ENCODE peak calls at places on chromosomes 6 and 20, in nine cellular contexts. E, L, F, V, K, Z, Y, X and M are unnamed samples.
A peak's percentile ranks its signal among the peaks of the same experiment; 100 is the strongest.

GRCh38 chr6:75205776-75206334 is at the start of gene COL12A1:
- DNase-seq in E (peak; percentile 99), Y (peak; percentile 95), F (no peak), X (no peak), V (peak; percentile 100), L (peak; percentile 7), K (peak; percentile 93), Z (peak; percentile 90), M (peak; percentile 99)

GRCh38 chr20:48797275-48797825 is 30.4 kb downstream of the PREX1 start:
- DNase-seq in E (no peak), L (no peak), K (no peak), X (no peak), F (no peak), V (no peak), Y (no peak), Z (no peak), M (no peak)

GRCh38 chr6:28586273-28586672 is 60.6 kb downstream of the GPX5 start:
- DNase-seq in E (no peak), V (no peak), F (no peak), L (no peak), Y (peak; percentile 44), X (no peak), K (peak; percentile 8), Z (peak; percentile 46), M (no peak)

GRCh38 chr6:168880271-168880670 is 373.4 kb downstream of the THBS2 start:
- DNase-seq in V (no peak), L (no peak), Y (no peak), Z (no peak), F (no peak), K (no peak), E (no peak), X (no peak), M (no peak)

GRCh38 chr6:83429857-83430605 is 820 bp downstream of the ME1 start:
- DNase-seq in E (peak; percentile 14), F (no peak), Y (peak; percentile 69), L (no peak), K (peak; percentile 48), V (peak; percentile 36), Z (peak; percentile 35), X (no peak), M (peak; percentile 39)

GRCh38 chr6:168433898-168434297 is 7.1 kb upstream of the SMOC2 start:
- DNase-seq in F (no peak), E (no peak), X (no peak), V (no peak), Z (no peak), L (no peak), K (no peak), Y (no peak), M (no peak)

GRCh38 chr6:137641474-137642077 is 147.4 kb upstream of the OLIG3 start:
- DNase-seq in Y (peak; percentile 65), L (peak; percentile 50), V (peak; percentile 77), K (peak; percentile 70), E (peak; percentile 64), F (peak; percentile 49), Z (peak; percentile 74), X (peak; percentile 19), M (peak; percentile 58)

GRCh38 chr6:11761744-11762620 is 16.6 kb downstream of the ADTRP start:
- DNase-seq in X (no peak), F (no peak), K (peak; percentile 50), V (no peak), L (no peak), E (no peak), Y (no peak), Z (no peak), M (no peak)

GRCh38 chr6:89605861-89606260 is 32.7 kb downstream of the LYRM2 start:
- DNase-seq in V (no peak), K (no peak), E (no peak), Z (no peak), L (no peak), Y (no peak), F (no peak), X (no peak), M (no peak)

GRCh38 chr6:29696147-29697129 is 15.5 kb upstream of the ZFP57 start:
- DNase-seq in V (peak; percentile 50), F (no peak), Z (peak; percentile 55), K (peak; percentile 24), L (no peak), E (peak; percentile 16), X (no peak), Y (peak; percentile 21), M (no peak)

GRCh38 chr20:62797671-62798532 is 1.6 kb downstream of the MRGBP start:
- DNase-seq in X (no peak), L (no peak), Y (no peak), E (no peak), K (no peak), V (no peak), Z (no peak), F (no peak), M (no peak)

GRCh38 chr20:286508-286907 is 4.0 kb downstream of the C20orf96 start:
- DNase-seq in Y (no peak), X (no peak), E (no peak), L (no peak), F (no peak), Z (no peak), K (no peak), V (no peak), M (no peak)

GRCh38 chr6:4896401-4896800 is 107.4 kb downstream of the RPP40 start:
- DNase-seq in Z (no peak), X (no peak), E (no peak), Y (no peak), V (no peak), F (no peak), L (no peak), K (no peak), M (no peak)

GRCh38 chr6:13451181-13451700 is 36.2 kb downstream of the GFOD1 start:
- DNase-seq in E (no peak), Z (no peak), V (no peak), Y (no peak), K (no peak), L (no peak), F (no peak), X (no peak), M (no peak)

GRCh38 chr20:40741507-40742106 is 52.6 kb upstream of the MAFB start:
- DNase-seq in K (peak; percentile 38), X (no peak), L (peak; percentile 7), Z (peak; percentile 67), V (peak; percentile 63), E (peak; percentile 23), F (peak; percentile 14), Y (peak; percentile 49), M (no peak)

GRCh38 chr6:161169690-161170089 is 104.2 kb downstream of the AGPAT4 start:
- DNase-seq in E (peak; percentile 39), L (no peak), Z (peak; percentile 31), K (peak; percentile 21), F (no peak), Y (peak; percentile 54), V (peak; percentile 92), X (no peak), M (peak; percentile 67)

GRCh38 chr6:48664850-48665249 is 553.9 kb upstream of the PTCHD4 start:
- DNase-seq in L (no peak), F (no peak), Z (no peak), K (no peak), V (peak; percentile 28), E (peak; percentile 35), Y (no peak), X (no peak), M (peak; percentile 74)

GRCh38 chr20:35510946-35511735 is 18.3 kb downstream of the C20orf173 start:
- DNase-seq in K (no peak), X (no peak), E (no peak), Z (no peak), L (no peak), F (no peak), V (no peak), Y (no peak), M (no peak)

GRCh38 chr20:2946988-2947961 is 74.0 kb downstream of the PTPRA start:
- DNase-seq in Y (no peak), L (no peak), E (no peak), F (no peak), K (no peak), X (no peak), Z (no peak), V (peak; percentile 81), M (no peak)

GRCh38 chr6:12014027-12014872 is 2.1 kb downstream of the HIVEP1 start:
- DNase-seq in X (no peak), Z (no peak), V (peak; percentile 94), L (no peak), Y (peak; percentile 82), K (no peak), E (peak; percentile 87), F (no peak), M (no peak)

GRCh38 chr6:30508890-30509736 is 19.8 kb downstream of the HLA-E start:
- DNase-seq in Z (no peak), V (peak; percentile 66), K (no peak), Y (peak; percentile 48), F (no peak), E (peak; percentile 36), L (no peak), X (no peak), M (peak; percentile 34)

GRCh38 chr6:1686117-1687098 is 76.7 kb downstream of the FOXC1 start:
- DNase-seq in X (no peak), Y (peak; percentile 98), V (peak; percentile 98), F (no peak), Z (peak; percentile 87), L (no peak), K (no peak), E (peak; percentile 98), M (peak; percentile 85)

GRCh38 chr20:63979549-63980316 is at the start of gene SAMD10:
- DNase-seq in Z (no peak), F (peak; percentile 80), Y (no peak), K (peak; percentile 51), L (peak; percentile 89), V (peak; percentile 36), E (no peak), X (peak; percentile 30), M (no peak)

GRCh38 chr6:10382322-10382721 is 32.6 kb downstream of the TFAP2A start:
- DNase-seq in Y (no peak), L (no peak), K (no peak), Z (no peak), E (no peak), F (no peak), V (no peak), X (no peak), M (no peak)

GRCh38 chr6:170289108-170289931 is 1.6 kb downstream of the DLL1 start:
- DNase-seq in V (no peak), K (no peak), L (no peak), Y (no peak), E (no peak), F (no peak), Z (no peak), X (no peak), M (no peak)

GRCh38 chr20:10621159-10621558 is 52.6 kb downstream of the JAG1 start:
- DNase-seq in Z (no peak), Y (no peak), F (no peak), X (no peak), K (no peak), V (no peak), E (no peak), L (no peak), M (no peak)

GRCh38 chr20:54173653-54174451 is at the start of gene CYP24A1:
- DNase-seq in F (no peak), Z (peak; percentile 66), V (no peak), K (no peak), X (no peak), E (no peak), L (no peak), Y (no peak), M (no peak)

GRCh38 chr20:17871181-17871580 is 97.4 kb downstream of the SNX5 start:
- DNase-seq in L (no peak), V (peak; percentile 42), E (peak; percentile 36), K (no peak), Y (no peak), X (no peak), F (no peak), Z (no peak), M (no peak)

GRCh38 chr20:59101956-59102355 is 59.4 kb upstream of the PRELID3B start:
- DNase-seq in X (no peak), L (no peak), Z (no peak), F (no peak), K (no peak), V (no peak), Y (no peak), E (no peak), M (no peak)

GRCh38 chr20:2866236-2866635 is 7.0 kb upstream of the PTPRA start:
- DNase-seq in K (no peak), V (no peak), F (no peak), Z (no peak), E (no peak), L (no peak), X (no peak), Y (no peak), M (no peak)

GRCh38 chr6:43887340-43887858 is 117.4 kb downstream of the VEGFA start:
- DNase-seq in K (no peak), Y (no peak), X (no peak), E (no peak), L (no peak), V (no peak), F (no peak), Z (no peak), M (peak; percentile 50)